ENCODE peak calls at places on chromosomes 3 and 15, in four cellular contexts. One of them, this sample, is unnamed.

GRCh38 chr15:76947454-76947853 is 15.9 kb downstream of the RCN2 start:
- DNase-seq in BE2C: no peak
- DNase-seq in HCT116: no peak
- DNase-seq in ecto neural progenitor cell: no peak
- DNase-seq in this sample: no peak

GRCh38 chr3:126355777-126356372 is 1.3 kb downstream of the KLF15 start:
- DNase-seq in HCT116: peak; percentile 46
- DNase-seq in ecto neural progenitor cell: peak; percentile 91
- DNase-seq in BE2C: peak; percentile 98
- DNase-seq in this sample: peak; percentile 89

GRCh38 chr3:13424111-13424844 is 4.2 kb upstream of the NUP210 start:
- DNase-seq in HCT116: no peak
- DNase-seq in ecto neural progenitor cell: no peak
- DNase-seq in BE2C: no peak
- DNase-seq in this sample: no peak

GRCh38 chr3:126917232-126917804 is 65.6 kb upstream of the PLXNA1 start:
- DNase-seq in BE2C: no peak
- DNase-seq in ecto neural progenitor cell: no peak
- DNase-seq in HCT116: no peak
- DNase-seq in this sample: no peak

GRCh38 chr15:91291673-91292072 is 191.6 kb downstream of the SV2B start:
- DNase-seq in BE2C: peak; percentile 47
- DNase-seq in HCT116: peak; percentile 35
- DNase-seq in ecto neural progenitor cell: no peak
- DNase-seq in this sample: peak; percentile 30

GRCh38 chr3:14290631-14291385 is 111.6 kb upstream of the SLC6A6 start:
- DNase-seq in BE2C: no peak
- DNase-seq in HCT116: no peak
- DNase-seq in ecto neural progenitor cell: no peak
- DNase-seq in this sample: no peak

GRCh38 chr3:20837676-20838302 is 651.8 kb upstream of the SGO1 start:
- DNase-seq in BE2C: no peak
- DNase-seq in ecto neural progenitor cell: no peak
- DNase-seq in HCT116: no peak
- DNase-seq in this sample: no peak

GRCh38 chr3:37766797-37767776 is 94.6 kb upstream of the CTDSPL start:
- DNase-seq in ecto neural progenitor cell: no peak
- DNase-seq in BE2C: peak; percentile 62
- DNase-seq in HCT116: no peak
- DNase-seq in this sample: no peak

GRCh38 chr3:150970665-150971327 is 1.7 kb downstream of the CLRN1 start:
- DNase-seq in BE2C: no peak
- DNase-seq in ecto neural progenitor cell: no peak
- DNase-seq in HCT116: peak; percentile 8
- DNase-seq in this sample: peak; percentile 6

GRCh38 chr15:68806220-68807105 is 14.2 kb downstream of the ANP32A start:
- DNase-seq in HCT116: no peak
- DNase-seq in BE2C: peak; percentile 54
- DNase-seq in ecto neural progenitor cell: no peak
- DNase-seq in this sample: no peak

GRCh38 chr15:37764733-37765191 is 169.7 kb upstream of the TMCO5A start:
- DNase-seq in BE2C: peak; percentile 65
- DNase-seq in ecto neural progenitor cell: no peak
- DNase-seq in HCT116: peak; percentile 56
- DNase-seq in this sample: peak; percentile 54

GRCh38 chr3:172289583-172289982 is 158.7 kb downstream of the GHSR start:
- DNase-seq in ecto neural progenitor cell: no peak
- DNase-seq in BE2C: peak; percentile 56
- DNase-seq in HCT116: no peak
- DNase-seq in this sample: no peak

GRCh38 chr3:27681249-27681748 is 40.8 kb downstream of the EOMES start:
- DNase-seq in BE2C: peak; percentile 27
- DNase-seq in HCT116: peak; percentile 78
- DNase-seq in ecto neural progenitor cell: no peak
- DNase-seq in this sample: peak; percentile 35

GRCh38 chr3:197989651-197990050 is 29.6 kb downstream of the LMLN start:
- DNase-seq in ecto neural progenitor cell: no peak
- DNase-seq in BE2C: no peak
- DNase-seq in HCT116: no peak
- DNase-seq in this sample: no peak

GRCh38 chr3:142940472-142940871 is 23.0 kb downstream of the PAQR9 start:
- DNase-seq in BE2C: no peak
- DNase-seq in HCT116: no peak
- DNase-seq in ecto neural progenitor cell: no peak
- DNase-seq in this sample: no peak

GRCh38 chr3:40997711-40998519 is 201.4 kb upstream of the CTNNB1 start:
- DNase-seq in BE2C: peak; percentile 27
- DNase-seq in HCT116: no peak
- DNase-seq in ecto neural progenitor cell: no peak
- DNase-seq in this sample: no peak

GRCh38 chr3:29430558-29430971 is 149.7 kb downstream of the RBMS3 start:
- DNase-seq in ecto neural progenitor cell: no peak
- DNase-seq in HCT116: no peak
- DNase-seq in BE2C: no peak
- DNase-seq in this sample: peak; percentile 50

GRCh38 chr3:39911465-39912309 is 102.3 kb downstream of the MYRIP start:
- DNase-seq in BE2C: no peak
- DNase-seq in ecto neural progenitor cell: peak; percentile 50
- DNase-seq in HCT116: no peak
- DNase-seq in this sample: no peak

GRCh38 chr3:37753428-37753827 is 108.3 kb upstream of the CTDSPL start:
- DNase-seq in ecto neural progenitor cell: no peak
- DNase-seq in HCT116: no peak
- DNase-seq in BE2C: no peak
- DNase-seq in this sample: no peak

GRCh38 chr15:28252831-28253230 is 69.1 kb downstream of the HERC2 start:
- DNase-seq in BE2C: no peak
- DNase-seq in ecto neural progenitor cell: no peak
- DNase-seq in HCT116: no peak
- DNase-seq in this sample: no peak

GRCh38 chr3:143263844-143264243 is 144.3 kb downstream of the CHST2 start:
- DNase-seq in BE2C: no peak
- DNase-seq in ecto neural progenitor cell: no peak
- DNase-seq in HCT116: no peak
- DNase-seq in this sample: no peak

GRCh38 chr3:130662407-130663028 is 84.1 kb downstream of the PIK3R4 start:
- DNase-seq in ecto neural progenitor cell: no peak
- DNase-seq in HCT116: no peak
- DNase-seq in BE2C: no peak
- DNase-seq in this sample: peak; percentile 57

GRCh38 chr15:62390793-62391543 is 225.9 kb upstream of the C2CD4B start:
- DNase-seq in BE2C: peak; percentile 59
- DNase-seq in HCT116: no peak
- DNase-seq in ecto neural progenitor cell: peak; percentile 77
- DNase-seq in this sample: peak; percentile 66

GRCh38 chr15:48559270-48559669 is 86.2 kb downstream of the FBN1 start:
- DNase-seq in BE2C: no peak
- DNase-seq in ecto neural progenitor cell: no peak
- DNase-seq in HCT116: no peak
- DNase-seq in this sample: peak; percentile 25

GRCh38 chr3:185658943-185659342 is 72.8 kb downstream of the SENP2 start:
- DNase-seq in BE2C: no peak
- DNase-seq in HCT116: no peak
- DNase-seq in ecto neural progenitor cell: no peak
- DNase-seq in this sample: no peak

GRCh38 chr15:72566973-72567372 is 87.5 kb upstream of the GOLGA6B start:
- DNase-seq in ecto neural progenitor cell: no peak
- DNase-seq in BE2C: no peak
- DNase-seq in HCT116: no peak
- DNase-seq in this sample: no peak

GRCh38 chr3:172341482-172342059 is 106.7 kb downstream of the GHSR start:
- DNase-seq in ecto neural progenitor cell: no peak
- DNase-seq in HCT116: peak; percentile 48
- DNase-seq in BE2C: no peak
- DNase-seq in this sample: peak; percentile 72

GRCh38 chr15:66287461-66288055 is 5.8 kb upstream of the DIS3L start:
- DNase-seq in BE2C: no peak
- DNase-seq in ecto neural progenitor cell: no peak
- DNase-seq in HCT116: no peak
- DNase-seq in this sample: no peak

GRCh38 chr3:100775669-100776068 is 66.4 kb downstream of the TFG start:
- DNase-seq in BE2C: no peak
- DNase-seq in HCT116: no peak
- DNase-seq in ecto neural progenitor cell: no peak
- DNase-seq in this sample: no peak

GRCh38 chr15:79090487-79091203 is at the start of gene RASGRF1:
- DNase-seq in HCT116: no peak
- DNase-seq in BE2C: peak; percentile 38
- DNase-seq in ecto neural progenitor cell: no peak
- DNase-seq in this sample: no peak

GRCh38 chr3:106862067-106862466 is 515.2 kb upstream of the CCDC54 start:
- DNase-seq in BE2C: no peak
- DNase-seq in HCT116: no peak
- DNase-seq in ecto neural progenitor cell: no peak
- DNase-seq in this sample: peak; percentile 16

GRCh38 chr15:101031203-101031602 is 112.0 kb downstream of the LRRK1 start:
- DNase-seq in ecto neural progenitor cell: no peak
- DNase-seq in HCT116: no peak
- DNase-seq in BE2C: peak; percentile 15
- DNase-seq in this sample: no peak

GRCh38 chr3:186839874-186840641 is 2.5 kb upstream of the ADIPOQ start:
- DNase-seq in ecto neural progenitor cell: no peak
- DNase-seq in BE2C: no peak
- DNase-seq in HCT116: no peak
- DNase-seq in this sample: no peak

GRCh38 chr3:107752202-107752990 is 229.6 kb downstream of the BBX start:
- DNase-seq in ecto neural progenitor cell: no peak
- DNase-seq in HCT116: peak; percentile 19
- DNase-seq in BE2C: peak; percentile 32
- DNase-seq in this sample: peak; percentile 39

GRCh38 chr3:126117786-126118185 is 33.9 kb upstream of the SLC41A3 start:
- DNase-seq in HCT116: no peak
- DNase-seq in ecto neural progenitor cell: peak; percentile 26
- DNase-seq in BE2C: peak; percentile 8
- DNase-seq in this sample: no peak

GRCh38 chr3:176120507-176120906 is 1076.8 kb downstream of the TBL1XR1 start:
- DNase-seq in ecto neural progenitor cell: no peak
- DNase-seq in HCT116: no peak
- DNase-seq in BE2C: no peak
- DNase-seq in this sample: no peak

GRCh38 chr3:30513374-30514152 is 92.8 kb upstream of the TGFBR2 start:
- DNase-seq in ecto neural progenitor cell: no peak
- DNase-seq in BE2C: no peak
- DNase-seq in HCT116: no peak
- DNase-seq in this sample: no peak

GRCh38 chr3:168289480-168289879 is 193.8 kb upstream of the GOLIM4 start:
- DNase-seq in HCT116: no peak
- DNase-seq in BE2C: no peak
- DNase-seq in ecto neural progenitor cell: no peak
- DNase-seq in this sample: no peak